ENCODE peak calls at places on chromosomes 11 and 22, in six cellular contexts. Q, M, U, R, S and J are unnamed samples.

GRCh38 chr11:92698742-92699141 is 270.7 kb upstream of the MTNR1B start:
- DNase-seq in Q (no peak), M (no peak), U (no peak), R (no peak), S (no peak), J (no peak)

GRCh38 chr22:50162391-50162956 is 8.1 kb upstream of the PANX2 start:
- DNase-seq in Q (no peak), M (no peak), U (no peak), R (no peak), S (no peak), J (no peak)

GRCh38 chr22:35604671-35605457 is 12.3 kb downstream of the MB start:
- DNase-seq in Q (no peak), M (no peak), U (no peak), R (no peak), S (no peak), J (no peak)

GRCh38 chr22:26666035-26666338 is 8.6 kb downstream of the MIAT start:
- DNase-seq in Q (peak), M (no peak), U (no peak), R (no peak), S (no peak), J (no peak)

GRCh38 chr11:119745776-119746535 is 17.0 kb upstream of the NECTIN1 start:
- DNase-seq in Q (no peak), M (no peak), U (no peak), R (no peak), S (no peak), J (no peak)

GRCh38 chr11:124872741-124873140 is 7.5 kb downstream of the ROBO3 start:
- DNase-seq in Q (no peak), M (no peak), U (no peak), R (no peak), S (no peak), J (no peak)

GRCh38 chr22:39446239-39446721 is 10.5 kb upstream of the MGAT3 start:
- DNase-seq in Q (no peak), M (peak), U (no peak), R (no peak), S (no peak), J (no peak)

GRCh38 chr11:61516675-61517516 is 8.3 kb downstream of the LRRC10B start:
- DNase-seq in Q (peak), M (peak), U (peak), R (peak), S (peak), J (peak)

GRCh38 chr11:130031945-130032344 is 29.3 kb upstream of the PRDM10 start:
- DNase-seq in Q (no peak), M (no peak), U (no peak), R (no peak), S (no peak), J (no peak)

GRCh38 chr22:45883811-45884170 is 93.2 kb downstream of the WNT7B start:
- DNase-seq in Q (no peak), M (no peak), U (no peak), R (no peak), S (no peak), J (no peak)

GRCh38 chr11:32221476-32222032 is 130.7 kb downstream of the RCN1 start:
- DNase-seq in Q (no peak), M (no peak), U (no peak), R (no peak), S (no peak), J (no peak)

GRCh38 chr11:7016011-7016410 is 4.1 kb downstream of the ZNF214 start:
- DNase-seq in Q (no peak), M (no peak), U (no peak), R (no peak), S (no peak), J (no peak)

GRCh38 chr11:83554896-83555295 is 268.7 kb upstream of the CCDC90B start:
- DNase-seq in Q (no peak), M (no peak), U (no peak), R (no peak), S (no peak), J (no peak)

GRCh38 chr22:17753401-17753989 is 20.8 kb downstream of the BID start:
- DNase-seq in Q (no peak), M (no peak), U (no peak), R (no peak), S (no peak), J (no peak)

GRCh38 chr11:9047986-9048522 is 43.3 kb downstream of the SCUBE2 start:
- DNase-seq in Q (peak), M (peak), U (no peak), R (no peak), S (no peak), J (no peak)

GRCh38 chr22:50513175-50513574 is 5.2 kb downstream of the NCAPH2 start:
- DNase-seq in Q (no peak), M (peak), U (no peak), R (no peak), S (no peak), J (no peak)

GRCh38 chr11:65574963-65575567 is 788 bp upstream of the EHBP1L1 start:
- DNase-seq in Q (peak), M (peak), U (no peak), R (no peak), S (no peak), J (no peak)

GRCh38 chr11:11531127-11531526 is 90.7 kb downstream of the GALNT18 start:
- DNase-seq in Q (no peak), M (no peak), U (no peak), R (no peak), S (no peak), J (no peak)

GRCh38 chr11:128365044-128365443 is 222.3 kb downstream of the ETS1 start:
- DNase-seq in Q (peak), M (no peak), U (no peak), R (no peak), S (no peak), J (no peak)

GRCh38 chr22:41996826-41997225 is 1.8 kb upstream of the WBP2NL start:
- DNase-seq in Q (no peak), M (no peak), U (no peak), R (no peak), S (no peak), J (no peak)

GRCh38 chr22:36595154-36595553 is 66.2 kb upstream of the EIF3D start:
- DNase-seq in Q (no peak), M (no peak), U (no peak), R (no peak), S (no peak), J (no peak)

GRCh38 chr22:44569516-44569915 is 71.5 kb upstream of the RTL6 start:
- DNase-seq in Q (no peak), M (no peak), U (no peak), R (no peak), S (no peak), J (no peak)

GRCh38 chr11:767238-767637 is 10.0 kb downstream of the GATD1 start:
- DNase-seq in Q (no peak), M (peak), U (no peak), R (no peak), S (no peak), J (no peak)

GRCh38 chr11:110134120-110134519 is 40.9 kb downstream of the ZC3H12C start:
- DNase-seq in Q (no peak), M (no peak), U (peak), R (no peak), S (no peak), J (no peak)

GRCh38 chr11:119421351-119421750 is 1.6 kb downstream of the THY1 start:
- DNase-seq in Q (peak), M (no peak), U (no peak), R (no peak), S (no peak), J (no peak)

GRCh38 chr11:67996622-67997459 is 7.1 kb downstream of the UNC93B1 start:
- DNase-seq in Q (no peak), M (peak), U (peak), R (no peak), S (peak), J (peak)

GRCh38 chr11:111148953-111149352 is 96.6 kb upstream of the POU2AF2 start:
- DNase-seq in Q (peak), M (no peak), U (no peak), R (no peak), S (no peak), J (no peak)

GRCh38 chr22:20530368-20531153 is 23.2 kb downstream of the MED15 start:
- DNase-seq in Q (peak), M (no peak), U (no peak), R (no peak), S (no peak), J (no peak)